ENCODE peak calls at places on chromosomes 7 and 10, in eight cellular contexts. I is cardiac muscle cell; P is HS-5; X is effector memory CD8-positive, alpha-beta T cell; N is G401; R is stimulated activated CD4-positive, alpha-beta T cell treated with anti-CD3 and anti-CD28 coated beads, Interleukin-1b, Interleukin-23, amount 100 ng/mL, for 4 hours; W is HFF-Myc; A is RPMI7951. H is an unnamed sample.

GRCh38 chr7:921581-922333 is 32.7 kb downstream of the ADAP1 start:
- DNase-seq in R (no peak), P (no peak), N (no peak), X (no peak), A (no peak), I (no peak), W (no peak), H (no peak)

GRCh38 chr10:88953662-88954061 is 1.1 kb upstream of the ACTA2 start:
- DNase-seq in R (no peak), P (no peak), W (no peak), I (no peak), X (no peak), N (no peak), A (no peak), H (no peak)

GRCh38 chr10:63247771-63248170 is 114.6 kb downstream of the NRBF2 start:
- DNase-seq in P (no peak), A (no peak), X (no peak), N (no peak), I (no peak), R (no peak), W (no peak), H (no peak)

GRCh38 chr10:61907011-61907410 is 5.5 kb downstream of the ARID5B start:
- DNase-seq in N (no peak), P (no peak), W (no peak), X (no peak), A (no peak), I (no peak), R (no peak), H (no peak)

GRCh38 chr10:132387723-132388210 is 9.2 kb upstream of the PWWP2B start:
- DNase-seq in P (no peak), I (peak), N (no peak), X (peak), W (peak), R (peak), A (peak), H (no peak)

GRCh38 chr10:598415-599170 is 90.9 kb downstream of the DIP2C start:
- DNase-seq in R (no peak), X (no peak), N (no peak), P (peak), A (peak), I (no peak), W (peak), H (no peak)

GRCh38 chr10:16792675-16793074 is 24.5 kb downstream of the RSU1 start:
- DNase-seq in I (peak), R (no peak), X (no peak), W (no peak), A (peak), P (no peak), N (peak), H (no peak)

GRCh38 chr7:117251687-117252086 is 71.2 kb downstream of the WNT2 start:
- DNase-seq in P (peak), A (peak), W (no peak), R (no peak), I (no peak), N (no peak), X (no peak), H (no peak)

GRCh38 chr10:6230335-6230734 is 27.6 kb downstream of the PFKFB3 start:
- DNase-seq in N (no peak), X (no peak), I (no peak), A (no peak), R (no peak), W (no peak), P (no peak), H (no peak)

GRCh38 chr10:36489928-36490279 is 635.5 kb upstream of the ANKRD30A start:
- DNase-seq in I (no peak), X (no peak), A (peak), P (no peak), W (no peak), N (no peak), R (no peak), H (no peak)

GRCh38 chr7:128318696-128319095 is 25.0 kb downstream of the RBM28 start:
- DNase-seq in X (no peak), N (no peak), A (no peak), I (no peak), W (no peak), R (no peak), P (no peak), H (peak)